ENCODE peak calls at places on chromosomes 11 and 22, in seven cellular contexts. K is heart right ventricle, I is upper lobe of right lung, H is coronary artery, Y is WERI-Rb-1, V is vagina, X is A673. M is an unnamed sample.

GRCh38 chr11:27040302-27041115 is at the start of gene BBOX1:
- DNase-seq in I (no peak), X (no peak), V (no peak), K (no peak), Y (no peak), H (no peak), M (no peak)

GRCh38 chr11:121576531-121576930 is 123.8 kb upstream of the SORL1-AS1 start:
- DNase-seq in Y (no peak), V (no peak), I (no peak), X (no peak), H (no peak), K (no peak), M (no peak)

GRCh38 chr11:70073188-70073817 is 4.8 kb upstream of the ANO1 start:
- DNase-seq in H (no peak), I (peak; percentile 32), V (no peak), K (no peak), X (peak; percentile 28), Y (peak; percentile 66), M (no peak)

GRCh38 chr11:67349036-67349435 is 4.3 kb downstream of the POLD4 start:
- DNase-seq in K (no peak), H (no peak), V (no peak), I (no peak), X (no peak), Y (no peak), M (no peak)

GRCh38 chr11:105458071-105458470 is 151.8 kb upstream of the GRIA4 start:
- DNase-seq in X (no peak), V (no peak), I (no peak), K (no peak), Y (no peak), H (no peak), M (no peak)

GRCh38 chr11:1846453-1846932 is 6.4 kb upstream of the LSP1 start:
- DNase-seq in V (no peak), K (no peak), I (no peak), Y (no peak), X (no peak), H (no peak), M (no peak)

GRCh38 chr22:44532466-44533025 is 34.5 kb upstream of the RTL6 start:
- DNase-seq in H (peak; percentile 52), V (no peak), Y (no peak), I (no peak), X (no peak), K (no peak), M (no peak)

GRCh38 chr11:134500621-134501020 is 88.6 kb upstream of the B3GAT1 start:
- DNase-seq in X (no peak), V (no peak), K (no peak), H (no peak), I (peak; percentile 25), Y (no peak), M (no peak)

GRCh38 chr11:21806508-21806907 is 386.4 kb upstream of the ANO5 start:
- DNase-seq in Y (no peak), V (no peak), H (no peak), I (no peak), X (no peak), K (no peak), M (no peak)

GRCh38 chr11:127074151-127074761 is 73.7 kb upstream of the KIRREL3 start:
- DNase-seq in I (no peak), X (peak; percentile 49), V (no peak), K (no peak), H (no peak), Y (peak; percentile 75), M (no peak)

GRCh38 chr22:19568337-19569311 is 44.4 kb upstream of the CLDN5 start:
- DNase-seq in X (no peak), Y (no peak), V (no peak), I (no peak), K (peak; percentile 19), H (no peak), M (no peak)

GRCh38 chr22:48755332-48755949 is 1072.2 kb downstream of the BRD1 start:
- DNase-seq in K (no peak), Y (no peak), H (peak; percentile 36), I (no peak), V (peak; percentile 90), X (no peak), M (no peak)

GRCh38 chr11:104876838-104877500 is 21.3 kb downstream of the CASP12 start:
- DNase-seq in I (no peak), V (no peak), Y (no peak), H (no peak), X (no peak), K (no peak), M (no peak)

GRCh38 chr11:48170176-48170839 is 46.3 kb upstream of the OR4B1 start:
- DNase-seq in H (no peak), X (no peak), K (peak; percentile 41), V (no peak), I (no peak), Y (no peak), M (no peak)

GRCh38 chr11:19344661-19345518 is 104.1 kb upstream of the E2F8 start:
- DNase-seq in H (no peak), K (peak; percentile 34), Y (peak; percentile 35), V (no peak), I (peak; percentile 68), X (peak; percentile 18), M (no peak)

GRCh38 chr11:64391839-64392238 is 32.9 kb downstream of the RPS6KA4 start:
- DNase-seq in I (no peak), H (no peak), X (no peak), V (no peak), K (no peak), Y (no peak), M (no peak)

GRCh38 chr22:19419464-19420178 is 11.9 kb downstream of the HIRA start:
- DNase-seq in X (no peak), K (no peak), I (no peak), Y (no peak), V (no peak), H (no peak), M (no peak)

GRCh38 chr11:104547996-104548661 is 350.1 kb downstream of the CASP12 start:
- DNase-seq in Y (no peak), H (no peak), X (no peak), V (no peak), K (no peak), I (no peak), M (no peak)

GRCh38 chr11:77677138-77677537 is 39.5 kb upstream of the CLNS1A start:
- DNase-seq in H (no peak), I (no peak), V (no peak), X (no peak), K (no peak), Y (no peak), M (no peak)

GRCh38 chr11:35340101-35340500 is 79.3 kb downstream of the SLC1A2 start:
- DNase-seq in K (no peak), H (no peak), Y (no peak), X (no peak), V (no peak), I (no peak), M (no peak)

GRCh38 chr11:46348986-46349401 is 1.7 kb downstream of the DGKZ start:
- DNase-seq in V (no peak), I (no peak), Y (no peak), H (no peak), X (no peak), K (no peak), M (peak; percentile 67)

GRCh38 chr11:16605440-16605970 is 132.9 kb upstream of the C11orf58 start:
- DNase-seq in V (no peak), Y (no peak), H (no peak), K (peak; percentile 52), I (peak; percentile 66), X (peak; percentile 69), M (no peak)

GRCh38 chr22:41523464-41524221 is 20.6 kb downstream of the POLR3H start:
- DNase-seq in K (peak; percentile 45), I (no peak), H (no peak), Y (peak; percentile 22), X (no peak), V (no peak), M (no peak)

GRCh38 chr11:125871391-125872137 is 15.9 kb upstream of the HYLS1 start:
- DNase-seq in X (peak; percentile 74), Y (peak; percentile 72), K (no peak), H (no peak), V (no peak), I (no peak), M (peak; percentile 11)

GRCh38 chr11:70159612-70160570 is 43.2 kb upstream of the FADD start:
- DNase-seq in K (no peak), Y (no peak), I (no peak), X (no peak), H (peak; percentile 83), V (no peak), M (no peak)

DNA sequence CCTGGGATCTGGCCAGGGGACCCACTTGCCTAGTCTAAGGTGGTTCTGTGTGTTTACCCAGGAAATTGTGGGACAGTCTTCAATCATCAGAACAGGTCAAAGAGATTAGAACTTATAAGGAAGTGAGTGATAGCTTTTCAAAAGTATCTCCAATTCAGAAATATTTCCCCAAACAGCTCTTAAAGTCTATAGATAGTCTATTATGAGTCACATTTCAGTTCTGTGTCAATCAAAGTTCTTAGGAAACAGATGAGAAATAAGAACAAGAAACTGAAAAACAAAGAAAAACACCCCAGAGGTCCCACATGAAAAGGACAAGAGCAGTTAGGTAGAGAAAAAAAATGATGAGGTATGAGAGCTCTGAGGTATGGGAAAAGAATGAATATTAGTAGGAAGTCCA is 381.4 kb upstream of the MPPED2 start:
- DNase-seq in I (no peak), Y (no peak), H (no peak), X (no peak), V (no peak), K (no peak), M (no peak)
- TF ChIP-seq CTCF in I (no peak), Y (no peak), H (no peak), X (no peak), V (no peak), K (no peak), M (no peak)

GRCh38 chr22:21068681-21069276 is 23.0 kb downstream of the LRRC74B start:
- DNase-seq in X (no peak), Y (no peak), K (no peak), I (no peak), V (no peak), H (no peak), M (no peak)
- H3K27ac ChIP-seq in X (no peak overlapping the region), Y (no peak overlapping the region), K (no peak overlapping the region), I (no peak overlapping the region), V (no peak overlapping the region), H (no peak overlapping the region), M (no peak overlapping the region)

GRCh38 chr11:20443596-20443995 is 56.1 kb downstream of the PRMT3 start:
- DNase-seq in V (no peak), H (no peak), I (no peak), K (no peak), Y (no peak), X (peak; percentile 49), M (no peak)
- TF ChIP-seq CTCF in V (no peak), H (no peak), I (peak; percentile 14), K (peak; percentile 27), Y (no peak), X (peak; percentile 58), M (peak; percentile 17)

DNA sequence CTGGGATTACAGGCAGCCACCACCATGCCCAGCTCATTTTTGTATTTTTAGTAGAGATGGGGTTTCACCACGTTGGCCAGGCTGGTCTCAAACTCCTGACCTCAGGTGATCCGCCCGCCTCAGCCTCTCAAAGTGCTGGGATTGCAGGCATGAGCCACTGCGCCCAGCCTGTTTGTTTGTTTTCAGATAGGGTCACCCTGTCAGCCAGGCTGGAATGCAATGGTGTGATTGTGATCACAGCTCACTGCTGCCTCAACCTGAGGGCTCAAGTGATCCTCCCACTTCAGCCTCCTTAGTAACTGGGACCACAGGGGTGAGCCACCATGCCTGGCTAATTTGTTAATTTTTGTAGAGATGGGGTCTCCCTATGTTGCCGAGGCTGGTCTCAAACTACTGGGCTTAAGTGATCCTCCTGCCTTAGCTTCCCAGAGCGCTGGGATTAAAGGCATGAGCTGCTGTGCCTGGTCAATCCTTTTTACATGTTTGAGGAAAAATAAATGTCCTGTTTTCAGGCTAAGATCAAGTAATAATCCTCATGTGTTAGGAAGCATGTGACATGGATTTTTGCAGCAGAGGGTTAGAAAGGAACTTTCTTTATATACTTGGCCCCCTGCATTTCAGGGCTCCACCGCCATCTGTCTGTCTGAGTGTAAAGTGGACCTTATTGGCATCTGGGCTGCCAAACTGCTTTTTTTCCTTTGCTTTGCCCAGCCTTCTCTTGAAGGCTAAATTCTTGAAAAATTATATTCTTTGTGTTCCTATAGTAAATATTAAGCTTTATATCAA is 4.8 kb upstream of the SLC3A2 start:
- DNase-seq in H (no peak), Y (no peak), I (no peak), K (no peak), V (no peak), X (no peak), M (no peak)
- H3K27ac ChIP-seq in H (no peak overlapping the region), Y (peak overlapping the region; percentile 67), I (no peak overlapping the region), K (no peak overlapping the region), V (no peak overlapping the region), X (peak overlapping the region; percentile 24), M (no peak overlapping the region)